ENCODE peak calls at places on chromosomes 2 and 18, in six cellular contexts. G, R, K, J, N and P are unnamed samples.

GRCh38 chr2:65666156-65666725 is 233.8 kb upstream of the SPRED2 start:
- DNase-seq in G (no peak), R (peak), K (no peak), J (peak), N (peak), P (no peak)

GRCh38 chr2:146874260-146874658 is 970.6 kb upstream of the ACVR2A start:
- DNase-seq in G (no peak), R (peak), K (no peak), J (peak), N (peak), P (no peak)

GRCh38 chr2:111930875-111931274 is 32.5 kb downstream of the MERTK start:
- DNase-seq in G (no peak), R (peak), K (no peak), J (peak), N (peak), P (no peak)

GRCh38 chr2:174997110-174997509 is 8.1 kb downstream of the CHN1 start:
- DNase-seq in G (no peak), R (no peak), K (no peak), J (peak), N (no peak), P (no peak)

GRCh38 chr2:100603945-100604633 is 41.3 kb downstream of the PDCL3 start:
- DNase-seq in G (no peak), R (no peak), K (no peak), J (peak), N (peak), P (no peak)

GRCh38 chr2:144014108-144014507 is 505.8 kb downstream of the ZEB2 start:
- DNase-seq in G (no peak), R (peak), K (no peak), J (peak), N (peak), P (no peak)

GRCh38 chr18:48788378-48788777 is 162.4 kb downstream of the SMAD7 start:
- DNase-seq in G (no peak), R (no peak), K (no peak), J (no peak), N (no peak), P (no peak)

GRCh38 chr2:169131587-169132512 is 62.5 kb downstream of the DHRS9 start:
- DNase-seq in G (no peak), R (peak), K (no peak), J (peak), N (peak), P (no peak)

GRCh38 chr2:14140009-14140408 is 492.5 kb upstream of the LRATD1 start:
- DNase-seq in G (no peak), R (no peak), K (no peak), J (no peak), N (no peak), P (no peak)

GRCh38 chr18:51278045-51278649 is 80.7 kb upstream of the MEX3C start:
- DNase-seq in G (peak), R (peak), K (no peak), J (peak), N (peak), P (no peak)